ENCODE peak calls at places on chromosomes 6 and 20, in ten cellular contexts. Q, C, T, X, G, E, H, B, N and L are unnamed samples.

GRCh38 chr6:128370072-128370471 is 150.3 kb downstream of the PTPRK start:
- DNase-seq in Q (no peak), C (peak; percentile 52), T (peak; percentile 70), X (peak; percentile 11), G (no peak), E (peak; percentile 22), H (no peak), B (no peak), N (no peak), L (peak; percentile 12)

GRCh38 chr20:29878281-29878741 is 1379.2 kb upstream of the DEFB115 start:
- DNase-seq in Q (no peak), C (peak; percentile 27), T (no peak), X (no peak), G (no peak), E (no peak), H (no peak), B (peak; percentile 29), N (peak; percentile 95), L (no peak)

GRCh38 chr6:27579973-27580372 is 107.1 kb upstream of the ZNF184 start:
- DNase-seq in Q (no peak), C (no peak), T (no peak), X (no peak), G (no peak), E (no peak), H (no peak), B (no peak), N (no peak), L (no peak)

GRCh38 chr6:136036601-136037000 is 185.1 kb downstream of the PDE7B start:
- DNase-seq in Q (no peak), C (no peak), T (peak; percentile 71), X (no peak), G (no peak), E (no peak), H (no peak), B (no peak), N (no peak), L (no peak)

GRCh38 chr20:49905415-49906091 is 9.8 kb downstream of the SPATA2 start:
- DNase-seq in Q (no peak), C (no peak), T (no peak), X (no peak), G (no peak), E (no peak), H (no peak), B (no peak), N (no peak), L (no peak)

GRCh38 chr6:157304840-157305675 is 18.3 kb downstream of the TMEM242 start:
- DNase-seq in Q (no peak), C (no peak), T (peak; percentile 37), X (no peak), G (peak; percentile 49), E (no peak), H (no peak), B (no peak), N (no peak), L (no peak)

GRCh38 chr6:10771371-10771894 is 23.8 kb downstream of the TMEM14B start:
- DNase-seq in Q (no peak), C (no peak), T (no peak), X (no peak), G (no peak), E (no peak), H (no peak), B (no peak), N (peak; percentile 29), L (no peak)

GRCh38 chr20:25574411-25574810 is 10.9 kb downstream of the NINL start:
- DNase-seq in Q (no peak), C (peak; percentile 10), T (peak; percentile 49), X (no peak), G (no peak), E (no peak), H (no peak), B (no peak), N (peak; percentile 58), L (peak; percentile 54)

GRCh38 chr20:22243063-22243462 is 341.3 kb downstream of the FOXA2 start:
- DNase-seq in Q (no peak), C (no peak), T (no peak), X (no peak), G (no peak), E (no peak), H (no peak), B (no peak), N (no peak), L (no peak)

GRCh38 chr6:63560806-63561672 is 11.2 kb upstream of the LOC128125822 start:
- DNase-seq in Q (no peak), C (peak; percentile 57), T (peak; percentile 80), X (no peak), G (no peak), E (no peak), H (no peak), B (no peak), N (no peak), L (peak; percentile 43)

GRCh38 chr20:19670829-19671228 is 87.2 kb upstream of the RIN2 start:
- DNase-seq in Q (no peak), C (no peak), T (no peak), X (no peak), G (no peak), E (no peak), H (no peak), B (no peak), N (no peak), L (no peak)

GRCh38 chr6:79240509-79240908 is 6.0 kb upstream of the HMGN3 start:
- DNase-seq in Q (no peak), C (peak; percentile 76), T (no peak), X (no peak), G (no peak), E (no peak), H (no peak), B (no peak), N (no peak), L (peak; percentile 68)

GRCh38 chr6:110285306-110286060 is 72.7 kb downstream of the METTL24 start:
- DNase-seq in Q (no peak), C (peak; percentile 51), T (no peak), X (no peak), G (no peak), E (no peak), H (no peak), B (no peak), N (no peak), L (no peak)

GRCh38 chr6:73817238-73817637 is 121.2 kb downstream of the CD109 start:
- DNase-seq in Q (no peak), C (no peak), T (no peak), X (no peak), G (no peak), E (no peak), H (no peak), B (no peak), N (no peak), L (no peak)

GRCh38 chr20:2865630-2866029 is 7.7 kb upstream of the PTPRA start:
- DNase-seq in Q (no peak), C (no peak), T (no peak), X (no peak), G (no peak), E (no peak), H (no peak), B (no peak), N (peak; percentile 46), L (no peak)
- TF ChIP-seq CTCF in Q (peak; percentile 45), C (no peak), T (no peak), X (no peak), G (no peak), E (peak; percentile 17), H (no peak), B (peak; percentile 8), N (peak; percentile 62), L (no peak)

GRCh38 chr6:43070028-43070632 is 6.0 kb upstream of the PTK7 start:
- DNase-seq in Q (peak; percentile 49), C (peak; percentile 75), T (peak; percentile 84), X (peak; percentile 63), G (no peak), E (no peak), H (no peak), B (no peak), N (peak; percentile 55), L (peak; percentile 65)
- TF ChIP-seq CTCF in Q (peak; percentile 57), C (peak; percentile 70), T (peak; percentile 65), X (peak; percentile 63), G (peak; percentile 20), E (peak; percentile 63), H (peak; percentile 65), B (peak; percentile 68), N (peak; percentile 67), L (peak; percentile 62)

DNA sequence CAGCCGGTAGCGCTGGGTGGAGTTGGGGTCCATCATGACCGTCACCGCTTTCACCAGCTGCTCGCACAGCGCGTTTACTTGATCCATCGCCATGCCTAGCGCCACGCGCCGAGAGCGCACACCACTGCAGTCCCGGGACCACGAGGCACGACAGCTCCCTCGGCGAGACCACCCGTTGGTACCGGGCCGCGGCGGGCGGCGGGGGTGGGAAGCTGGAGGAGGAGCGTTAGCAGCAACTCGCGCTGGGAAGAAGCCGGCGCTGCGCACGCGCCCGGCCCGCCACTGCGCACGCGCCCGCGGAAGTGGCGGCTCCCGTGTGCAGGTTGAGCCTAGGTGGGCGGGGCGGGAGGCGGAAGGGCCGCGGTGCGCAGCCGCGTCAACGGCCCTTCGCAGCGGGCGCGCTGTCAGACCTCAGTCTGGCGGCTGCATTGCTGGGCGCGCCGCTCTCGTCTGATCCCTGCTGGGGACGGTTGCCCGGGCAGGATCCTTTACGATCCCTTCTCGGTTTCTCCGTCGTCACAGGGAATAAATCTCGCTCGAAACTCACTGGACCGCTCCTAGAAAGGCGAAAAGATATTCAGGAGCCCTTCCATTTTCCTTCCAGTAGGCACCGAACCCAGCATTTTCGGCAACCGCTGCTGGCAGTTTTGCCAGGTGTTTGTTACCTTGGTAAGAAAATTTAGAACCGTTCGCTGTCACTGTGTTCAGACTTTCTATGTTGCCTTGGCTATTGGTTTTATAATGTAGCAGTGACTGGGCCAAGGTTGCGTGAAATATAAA is at the start of the genes POLH and XPO5:
- DNase-seq in Q (peak; percentile 81), C (peak; percentile 96), T (peak; percentile 87), X (peak; percentile 96), G (peak; percentile 89), E (peak; percentile 71), H (peak; percentile 96), B (peak; percentile 97), N (peak; percentile 99), L (peak; percentile 92)
- TF ChIP-seq CTCF in Q (peak; percentile 40), C (no peak), T (peak; percentile 23), X (peak; percentile 31), G (no peak), E (peak; percentile 18), H (no peak), B (peak; percentile 4), N (peak; percentile 59), L (peak; percentile 8)

GRCh38 chr6:37306026-37306425 is 47.8 kb upstream of the RNF8 start:
- DNase-seq in Q (no peak), C (peak; percentile 63), T (no peak), X (peak; percentile 13), G (no peak), E (no peak), H (no peak), B (no peak), N (peak; percentile 68), L (no peak)

GRCh38 chr6:37304766-37305165 is 46.8 kb upstream of the TMEM217 start:
- DNase-seq in Q (no peak), C (no peak), T (no peak), X (no peak), G (no peak), E (no peak), H (no peak), B (no peak), N (no peak), L (no peak)

GRCh38 chr6:37309059-37309458 is 44.7 kb upstream of the RNF8 start:
- DNase-seq in Q (no peak), C (no peak), T (no peak), X (no peak), G (no peak), E (no peak), H (no peak), B (no peak), N (no peak), L (no peak)

GRCh38 chr6:37308084-37308817 is 45.5 kb upstream of the RNF8 start:
- DNase-seq in Q (no peak), C (peak; percentile 61), T (peak; percentile 72), X (no peak), G (no peak), E (peak; percentile 32), H (no peak), B (no peak), N (no peak), L (no peak)

GRCh38 chr6:37306624-37307222 is 47.1 kb upstream of the RNF8 start:
- DNase-seq in Q (no peak), C (no peak), T (no peak), X (no peak), G (no peak), E (no peak), H (no peak), B (no peak), N (no peak), L (no peak)
- TF ChIP-seq CTCF in Q (no peak), C (no peak), T (no peak), X (no peak), G (no peak), E (no peak), H (no peak), B (peak; percentile 34), N (peak; percentile 13), L (no peak)